ENCODE peak calls at places on chromosomes 16 and 17, in eight cellular contexts. I, B, U, L, J, S, H and G are unnamed samples.

GRCh38 chr17:50055055-50055425 is 870 bp upstream of the ITGA3 start:
- DNase-seq in I (peak), B (peak), U (peak), L (peak), J (no peak), S (no peak), H (no peak), G (no peak)

GRCh38 chr16:8564934-8565345 is 25.4 kb downstream of the TMEM114 start:
- DNase-seq in I (no peak), B (no peak), U (no peak), L (no peak), J (no peak), S (no peak), H (no peak), G (no peak)

GRCh38 chr17:34255841-34256240 is 756 bp downstream of the CCL2 start:
- DNase-seq in I (no peak), B (no peak), U (no peak), L (no peak), J (no peak), S (no peak), H (no peak), G (no peak)

GRCh38 chr16:1312459-1312801 is 3.0 kb downstream of the UBE2I start:
- DNase-seq in I (no peak), B (no peak), U (no peak), L (no peak), J (no peak), S (no peak), H (no peak), G (no peak)

GRCh38 chr17:48539177-48539576 is 5.7 kb downstream of the HOXB2 start:
- DNase-seq in I (no peak), B (no peak), U (peak), L (peak), J (peak), S (no peak), H (no peak), G (no peak)

GRCh38 chr17:1647802-1648581 is 1.7 kb downstream of the RILP start:
- DNase-seq in I (no peak), B (no peak), U (no peak), L (peak), J (peak), S (no peak), H (no peak), G (no peak)

GRCh38 chr17:45021607-45022287 is 29.7 kb downstream of the DCAKD start:
- DNase-seq in I (peak), B (peak), U (no peak), L (peak), J (peak), S (peak), H (peak), G (peak)

GRCh38 chr17:17204635-17205231 is 1.4 kb downstream of the PLD6 start:
- DNase-seq in I (no peak), B (no peak), U (no peak), L (no peak), J (no peak), S (no peak), H (no peak), G (no peak)

GRCh38 chr16:82280867-82281266 is 110.8 kb upstream of the MPHOSPH6 start:
- DNase-seq in I (no peak), B (no peak), U (no peak), L (no peak), J (no peak), S (no peak), H (no peak), G (no peak)

GRCh38 chr16:35561346-35561745 is 2101.9 kb downstream of the TP53TG3F start:
- DNase-seq in I (no peak), B (no peak), U (no peak), L (no peak), J (no peak), S (no peak), H (no peak), G (no peak)

GRCh38 chr16:87525352-87525751 is 32.5 kb upstream of the ZCCHC14 start:
- DNase-seq in I (no peak), B (no peak), U (no peak), L (no peak), J (no peak), S (no peak), H (no peak), G (no peak)

GRCh38 chr17:43368740-43369506 is 29.9 kb upstream of the ARL4D start:
- DNase-seq in I (peak), B (peak), U (peak), L (peak), J (peak), S (no peak), H (peak), G (peak)

GRCh38 chr16:12703935-12704334 is 99.8 kb downstream of the CPPED1 start:
- DNase-seq in I (no peak), B (peak), U (no peak), L (peak), J (no peak), S (no peak), H (no peak), G (no peak)

GRCh38 chr16:2072926-2073325 is 25.1 kb downstream of the TSC2 start:
- DNase-seq in I (no peak), B (no peak), U (no peak), L (no peak), J (no peak), S (no peak), H (no peak), G (no peak)

GRCh38 chr16:52633230-52633629 is 86.3 kb upstream of the TOX3 start:
- DNase-seq in I (no peak), B (no peak), U (no peak), L (no peak), J (no peak), S (no peak), H (no peak), G (no peak)

GRCh38 chr17:1006054-1006453 is 9.1 kb downstream of the TIMM22 start:
- DNase-seq in I (no peak), B (no peak), U (no peak), L (no peak), J (no peak), S (no peak), H (no peak), G (no peak)

GRCh38 chr17:33572615-33573014 is 279.5 kb upstream of the ASIC2 start:
- DNase-seq in I (no peak), B (no peak), U (no peak), L (peak), J (no peak), S (no peak), H (no peak), G (no peak)

GRCh38 chr17:32722733-32723132 is 154.2 kb downstream of the MYO1D start:
- DNase-seq in I (no peak), B (no peak), U (no peak), L (no peak), J (no peak), S (no peak), H (no peak), G (no peak)

GRCh38 chr17:80667462-80668277 is 123.0 kb downstream of the RPTOR start:
- DNase-seq in I (no peak), B (no peak), U (no peak), L (no peak), J (no peak), S (no peak), H (peak), G (no peak)

GRCh38 chr17:38748329-38749221 is at the start of gene PCGF2:
- DNase-seq in I (no peak), B (peak), U (peak), L (peak), J (peak), S (no peak), H (no peak), G (no peak)

GRCh38 chr17:8153550-8153956 is 1.3 kb upstream of the PER1 start:
- DNase-seq in I (no peak), B (peak), U (peak), L (peak), J (peak), S (no peak), H (no peak), G (no peak)

GRCh38 chr17:79183221-79184158 is 108.9 kb downstream of the ENGASE start:
- DNase-seq in I (no peak), B (no peak), U (no peak), L (peak), J (no peak), S (no peak), H (no peak), G (no peak)

GRCh38 chr17:63138713-63139112 is 172.7 kb downstream of the TANC2 start:
- DNase-seq in I (no peak), B (no peak), U (no peak), L (peak), J (no peak), S (no peak), H (no peak), G (no peak)

GRCh38 chr16:50038756-50039529 is 13.9 kb downstream of the CNEP1R1 start:
- DNase-seq in I (no peak), B (no peak), U (no peak), L (peak), J (no peak), S (no peak), H (no peak), G (no peak)

GRCh38 chr16:1458336-1458976 is 14.1 kb upstream of the CCDC154 start:
- DNase-seq in I (no peak), B (peak), U (no peak), L (peak), J (no peak), S (no peak), H (no peak), G (no peak)

GRCh38 chr17:62591323-62591722 is 36.1 kb upstream of the MRC2 start:
- DNase-seq in I (no peak), B (no peak), U (no peak), L (no peak), J (no peak), S (no peak), H (no peak), G (no peak)